ENCODE peak calls at places on chromosomes 11 and 22, in eight cellular contexts. One of them, this sample, is unnamed.

GRCh38 chr11:44628730-44629361 is 63.4 kb downstream of the CD82 start:
- DNase-seq in bronchial epithelial cell: no peak
- DNase-seq in HCT116: no peak
- DNase-seq in astrocyte of the cerebellum: no peak
- DNase-seq in Caco-2: no peak
- DNase-seq in stomach: peak; percentile 20
- DNase-seq in NB4: no peak
- DNase-seq in heart right ventricle: no peak
- DNase-seq in this sample: no peak

GRCh38 chr11:112355726-112356125 is 95.1 kb upstream of the PLET1 start:
- DNase-seq in NB4: peak; percentile 35
- DNase-seq in stomach: peak; percentile 31
- DNase-seq in heart right ventricle: no peak
- DNase-seq in HCT116: peak; percentile 3
- DNase-seq in Caco-2: peak; percentile 56
- DNase-seq in bronchial epithelial cell: peak; percentile 49
- DNase-seq in astrocyte of the cerebellum: no peak
- DNase-seq in this sample: peak; percentile 73

GRCh38 chr11:68081691-68082090 is 39.5 kb downstream of the CHKA start:
- DNase-seq in astrocyte of the cerebellum: peak; percentile 59
- DNase-seq in HCT116: no peak
- DNase-seq in Caco-2: no peak
- DNase-seq in stomach: peak; percentile 79
- DNase-seq in NB4: no peak
- DNase-seq in heart right ventricle: no peak
- DNase-seq in bronchial epithelial cell: peak; percentile 80
- DNase-seq in this sample: no peak

GRCh38 chr11:103942646-103943045 is 93.8 kb upstream of the DDI1 start:
- DNase-seq in bronchial epithelial cell: no peak
- DNase-seq in stomach: no peak
- DNase-seq in NB4: no peak
- DNase-seq in heart right ventricle: no peak
- DNase-seq in astrocyte of the cerebellum: no peak
- DNase-seq in HCT116: no peak
- DNase-seq in Caco-2: no peak
- DNase-seq in this sample: no peak

GRCh38 chr11:61336171-61336935 is 3.3 kb downstream of the TKFC start:
- DNase-seq in Caco-2: peak; percentile 92
- DNase-seq in heart right ventricle: peak; percentile 76
- DNase-seq in HCT116: peak; percentile 59
- DNase-seq in NB4: peak; percentile 88
- DNase-seq in stomach: peak; percentile 90
- DNase-seq in bronchial epithelial cell: peak; percentile 68
- DNase-seq in astrocyte of the cerebellum: peak; percentile 51
- DNase-seq in this sample: peak; percentile 77

GRCh38 chr11:132022718-132023117 is 652.3 kb downstream of the NTM start:
- DNase-seq in heart right ventricle: no peak
- DNase-seq in astrocyte of the cerebellum: peak; percentile 8
- DNase-seq in stomach: no peak
- DNase-seq in HCT116: no peak
- DNase-seq in bronchial epithelial cell: no peak
- DNase-seq in Caco-2: no peak
- DNase-seq in NB4: no peak
- DNase-seq in this sample: no peak

GRCh38 chr11:76314741-76315090 is 66.2 kb downstream of the THAP12 start:
- DNase-seq in bronchial epithelial cell: peak; percentile 65
- DNase-seq in astrocyte of the cerebellum: peak; percentile 13
- DNase-seq in Caco-2: no peak
- DNase-seq in HCT116: no peak
- DNase-seq in NB4: no peak
- DNase-seq in stomach: no peak
- DNase-seq in heart right ventricle: no peak
- DNase-seq in this sample: no peak

GRCh38 chr11:79488286-79488685 is 47.5 kb upstream of the TENM4 start:
- DNase-seq in heart right ventricle: no peak
- DNase-seq in astrocyte of the cerebellum: no peak
- DNase-seq in HCT116: no peak
- DNase-seq in Caco-2: no peak
- DNase-seq in NB4: no peak
- DNase-seq in stomach: no peak
- DNase-seq in bronchial epithelial cell: no peak
- DNase-seq in this sample: no peak

GRCh38 chr11:22763166-22763565 is 66.4 kb downstream of the SVIP start:
- DNase-seq in astrocyte of the cerebellum: no peak
- DNase-seq in NB4: no peak
- DNase-seq in Caco-2: no peak
- DNase-seq in heart right ventricle: no peak
- DNase-seq in bronchial epithelial cell: no peak
- DNase-seq in HCT116: no peak
- DNase-seq in stomach: no peak
- DNase-seq in this sample: no peak

GRCh38 chr11:12653729-12654128 is 20.5 kb upstream of the TEAD1 start:
- DNase-seq in stomach: no peak
- DNase-seq in heart right ventricle: no peak
- DNase-seq in NB4: no peak
- DNase-seq in astrocyte of the cerebellum: no peak
- DNase-seq in HCT116: no peak
- DNase-seq in Caco-2: peak; percentile 17
- DNase-seq in bronchial epithelial cell: peak; percentile 10
- DNase-seq in this sample: no peak

GRCh38 chr11:8671651-8672062 is 10.8 kb downstream of the TRIM66 start:
- DNase-seq in HCT116: no peak
- DNase-seq in astrocyte of the cerebellum: peak; percentile 69
- DNase-seq in Caco-2: no peak
- DNase-seq in NB4: no peak
- DNase-seq in stomach: no peak
- DNase-seq in heart right ventricle: no peak
- DNase-seq in bronchial epithelial cell: peak; percentile 81
- DNase-seq in this sample: no peak

GRCh38 chr11:40139507-40139906 is 1319.9 kb downstream of the LRRC4C start:
- DNase-seq in HCT116: no peak
- DNase-seq in bronchial epithelial cell: no peak
- DNase-seq in astrocyte of the cerebellum: no peak
- DNase-seq in stomach: no peak
- DNase-seq in heart right ventricle: no peak
- DNase-seq in Caco-2: no peak
- DNase-seq in NB4: no peak
- DNase-seq in this sample: no peak

GRCh38 chr11:119361961-119362725 is 15.6 kb upstream of the MFRP start:
- DNase-seq in bronchial epithelial cell: no peak
- DNase-seq in NB4: no peak
- DNase-seq in heart right ventricle: no peak
- DNase-seq in HCT116: no peak
- DNase-seq in Caco-2: no peak
- DNase-seq in stomach: no peak
- DNase-seq in astrocyte of the cerebellum: no peak
- DNase-seq in this sample: no peak

GRCh38 chr11:119362741-119363080 is 16.2 kb upstream of the MFRP start:
- DNase-seq in stomach: no peak
- DNase-seq in astrocyte of the cerebellum: no peak
- DNase-seq in HCT116: no peak
- DNase-seq in heart right ventricle: no peak
- DNase-seq in Caco-2: no peak
- DNase-seq in NB4: no peak
- DNase-seq in bronchial epithelial cell: no peak
- DNase-seq in this sample: no peak

GRCh38 chr11:119363081-119363861 is 16.8 kb upstream of the MFRP start:
- DNase-seq in Caco-2: no peak
- DNase-seq in NB4: no peak
- DNase-seq in bronchial epithelial cell: no peak
- DNase-seq in heart right ventricle: no peak
- DNase-seq in stomach: no peak
- DNase-seq in astrocyte of the cerebellum: no peak
- DNase-seq in HCT116: no peak
- DNase-seq in this sample: no peak

GRCh38 chr11:119365071-119365591 is 16.4 kb downstream of the USP2 start:
- DNase-seq in NB4: no peak
- DNase-seq in bronchial epithelial cell: no peak
- DNase-seq in stomach: no peak
- DNase-seq in HCT116: no peak
- DNase-seq in astrocyte of the cerebellum: no peak
- DNase-seq in Caco-2: no peak
- DNase-seq in heart right ventricle: no peak
- DNase-seq in this sample: no peak

DNA sequence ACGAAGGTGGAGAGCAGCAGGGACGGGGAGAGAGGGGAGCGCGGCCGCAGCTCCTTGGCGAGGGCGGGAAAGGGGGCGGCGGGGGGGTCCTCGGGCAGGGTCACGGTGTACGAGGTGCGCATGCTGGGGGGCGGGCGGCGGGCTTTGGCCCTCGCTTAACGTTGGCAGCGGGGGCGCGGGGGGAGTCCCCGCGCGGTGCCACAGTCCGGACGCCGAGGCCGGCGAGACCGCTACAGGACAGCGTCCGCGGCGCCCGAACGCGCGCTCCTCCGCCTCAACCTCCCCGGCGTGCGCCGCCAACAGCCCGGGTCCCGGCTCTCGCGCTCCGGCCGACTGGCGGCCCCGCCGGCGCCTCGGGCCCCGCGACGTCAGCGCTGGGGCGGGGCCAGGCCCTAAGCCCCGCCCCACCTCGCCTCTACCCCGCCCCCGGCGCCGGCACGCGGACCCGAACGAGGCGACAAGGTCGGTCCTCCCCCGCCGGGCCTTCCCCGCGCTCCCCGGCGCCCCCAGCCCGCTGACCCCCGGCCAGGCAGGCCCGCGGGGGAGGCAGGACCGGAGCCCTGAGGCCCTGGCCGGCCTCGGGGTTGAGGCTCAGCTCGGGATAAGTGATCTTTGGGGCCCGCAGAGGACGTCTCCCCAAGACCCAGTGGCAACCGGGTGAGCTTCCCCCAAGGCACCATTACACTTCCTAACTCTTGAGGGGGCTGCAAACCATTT is 17.5 kb downstream of the USP2 start:
- DNase-seq in NB4: no peak
- DNase-seq in stomach: peak; percentile 70
- DNase-seq in Caco-2: peak; percentile 92
- DNase-seq in astrocyte of the cerebellum: no peak
- DNase-seq in heart right ventricle: peak; percentile 79
- DNase-seq in HCT116: no peak
- DNase-seq in bronchial epithelial cell: no peak
- DNase-seq in this sample: peak; percentile 75
- H3K4me3 ChIP-seq in NB4: no peak overlapping the region
- H3K4me3 ChIP-seq in stomach: peak overlapping the region; percentile 59
- H3K4me3 ChIP-seq in Caco-2: peak overlapping the region; percentile 64
- H3K4me3 ChIP-seq in astrocyte of the cerebellum: peak overlapping the region; percentile 26
- H3K4me3 ChIP-seq in heart right ventricle: peak overlapping the region; percentile 53
- H3K4me3 ChIP-seq in HCT116: peak overlapping the region; percentile 23
- H3K4me3 ChIP-seq in bronchial epithelial cell: peak overlapping the region; percentile 43
- H3K4me3 ChIP-seq in this sample: peak overlapping the region; percentile 13

DNA sequence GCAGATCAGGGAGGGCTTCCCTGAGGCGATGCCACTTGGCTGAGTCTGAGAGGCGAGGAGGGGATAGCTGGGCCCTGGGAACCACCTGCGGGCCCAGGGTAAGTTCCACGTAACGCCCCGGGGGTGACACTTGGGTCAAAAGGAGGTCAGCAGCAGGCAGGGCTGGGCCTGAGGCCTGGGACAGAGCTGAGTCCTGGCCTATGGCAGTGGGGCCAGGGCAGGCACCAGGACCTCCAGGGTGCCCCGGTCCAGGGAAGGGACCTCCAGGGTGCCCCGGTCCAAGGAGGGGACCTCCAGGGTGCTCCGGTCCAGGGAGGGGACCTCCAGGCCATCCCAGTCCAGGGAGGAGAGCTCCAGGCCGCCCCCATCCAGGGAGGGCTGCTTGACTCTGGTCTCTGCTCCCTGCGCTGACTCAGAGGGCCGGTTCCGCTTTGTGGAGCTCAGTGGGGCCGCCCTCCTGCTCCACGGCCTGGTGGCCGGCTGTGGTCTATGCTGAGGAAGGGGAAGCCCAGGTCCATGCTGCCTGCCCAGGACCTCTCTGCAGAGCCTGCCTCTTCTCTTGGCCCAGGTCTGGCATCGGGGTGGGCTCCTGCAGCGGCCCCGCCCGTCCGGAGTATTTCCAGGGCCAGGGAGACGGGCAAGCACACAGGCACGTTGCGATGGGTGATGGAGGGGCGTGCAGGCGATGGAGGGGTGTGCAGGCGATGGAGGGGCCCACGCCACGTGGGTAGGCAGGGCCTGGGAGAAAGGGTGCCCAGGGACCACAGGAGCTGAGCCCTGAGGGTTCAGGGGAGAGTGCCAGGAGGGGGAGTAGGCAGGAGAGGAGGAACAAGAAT is 19.5 kb upstream of the WNT7B start:
- DNase-seq in bronchial epithelial cell: no peak
- DNase-seq in Caco-2: no peak
- DNase-seq in NB4: peak; percentile 89
- DNase-seq in astrocyte of the cerebellum: no peak
- DNase-seq in HCT116: no peak
- DNase-seq in heart right ventricle: peak; percentile 76
- DNase-seq in stomach: no peak
- DNase-seq in this sample: peak; percentile 75
- H3K4me3 ChIP-seq in bronchial epithelial cell: no peak overlapping the region
- H3K4me3 ChIP-seq in Caco-2: no peak overlapping the region
- H3K4me3 ChIP-seq in NB4: no peak overlapping the region
- H3K4me3 ChIP-seq in astrocyte of the cerebellum: no peak overlapping the region
- H3K4me3 ChIP-seq in HCT116: no peak overlapping the region
- H3K4me3 ChIP-seq in heart right ventricle: peak overlapping the region; percentile 15
- H3K4me3 ChIP-seq in stomach: no peak overlapping the region
- H3K4me3 ChIP-seq in this sample: no peak overlapping the region

DNA sequence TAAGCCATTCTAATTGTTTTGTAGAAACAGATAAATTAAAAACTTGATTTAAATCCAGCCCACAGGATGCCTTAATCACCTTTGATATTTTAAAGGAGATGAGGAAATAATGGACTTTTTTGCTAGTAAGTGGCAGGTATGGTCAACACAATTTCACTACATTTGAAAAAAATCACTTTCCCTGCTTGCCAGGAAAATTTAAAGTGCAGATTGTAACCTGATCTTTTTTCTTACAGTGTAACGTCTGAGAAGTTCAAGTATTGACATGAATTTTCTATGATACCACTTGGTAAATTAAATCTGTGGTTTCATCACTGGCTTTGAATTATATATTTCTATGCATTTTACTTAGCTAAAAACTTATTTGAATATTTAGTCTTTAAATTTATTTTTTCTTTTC is 65.3 kb downstream of the ARHGEF12 start:
- DNase-seq in HCT116: no peak
- DNase-seq in astrocyte of the cerebellum: no peak
- DNase-seq in bronchial epithelial cell: peak; percentile 82
- DNase-seq in NB4: no peak
- DNase-seq in heart right ventricle: no peak
- DNase-seq in stomach: no peak
- DNase-seq in Caco-2: no peak
- DNase-seq in this sample: no peak
- H3K4me3 ChIP-seq in HCT116: no peak overlapping the region
- H3K4me3 ChIP-seq in astrocyte of the cerebellum: peak overlapping the region; percentile 28
- H3K4me3 ChIP-seq in bronchial epithelial cell: peak overlapping the region; percentile 26
- H3K4me3 ChIP-seq in NB4: no peak overlapping the region
- H3K4me3 ChIP-seq in heart right ventricle: no peak overlapping the region
- H3K4me3 ChIP-seq in stomach: no peak overlapping the region
- H3K4me3 ChIP-seq in Caco-2: no peak overlapping the region
- H3K4me3 ChIP-seq in this sample: no peak overlapping the region

GRCh38 chr11:64449381-64450167 is 90.6 kb downstream of the RPS6KA4 start:
- DNase-seq in HCT116: peak; percentile 74
- DNase-seq in stomach: peak; percentile 70
- DNase-seq in NB4: peak; percentile 84
- DNase-seq in bronchial epithelial cell: peak; percentile 57
- DNase-seq in Caco-2: peak; percentile 90
- DNase-seq in astrocyte of the cerebellum: no peak
- DNase-seq in heart right ventricle: peak; percentile 33
- DNase-seq in this sample: peak; percentile 68
- H3K4me3 ChIP-seq in HCT116: peak overlapping the region; percentile 59
- H3K4me3 ChIP-seq in stomach: peak overlapping the region; percentile 23
- H3K4me3 ChIP-seq in NB4: no peak overlapping the region
- H3K4me3 ChIP-seq in bronchial epithelial cell: no peak overlapping the region
- H3K4me3 ChIP-seq in Caco-2: peak overlapping the region; percentile 53
- H3K4me3 ChIP-seq in astrocyte of the cerebellum: no peak overlapping the region
- H3K4me3 ChIP-seq in heart right ventricle: peak overlapping the region; percentile 46
- H3K4me3 ChIP-seq in this sample: peak overlapping the region; percentile 39

This sample was measured in BE2C.